ENCODE peak calls at places on chromosomes 3 and 15, in nine cellular contexts. X is cardiac muscle cell, Q is SK-N-SH, E is spleen, Y is transverse colon, H is WERI-Rb-1, V is K562, R is BJ, K is endodermal cell. I is an unnamed sample. For H3K27me3, the result is how much of the 10 kb centered on the place peaks cover.

GRCh38 chr3:72078661-72079368 is 293.9 kb upstream of the PROK2 start:
- DNase-seq in V (no peak), Q (no peak), Y (no peak), K (no peak), E (no peak), H (no peak), R (no peak), X (no peak), I (no peak)

GRCh38 chr3:51391566-51392300 is 648 bp downstream of the RBM15B start:
- DNase-seq in Q (peak), E (peak), K (peak), Y (peak), V (peak), X (peak), R (no peak), H (no peak), I (peak)

GRCh38 chr3:68089572-68089991 is 435.2 kb upstream of the SUCLG2 start:
- DNase-seq in Y (no peak), K (no peak), E (no peak), Q (no peak), R (peak), H (no peak), V (no peak), X (no peak), I (no peak)

GRCh38 chr3:171446801-171447578 is 13.2 kb downstream of the TNIK start:
- DNase-seq in H (no peak), K (no peak), Q (no peak), R (peak), Y (no peak), X (peak), E (no peak), V (peak), I (no peak)

GRCh38 chr15:94535298-94536048 is 304.1 kb downstream of the MCTP2 start:
- DNase-seq in X (no peak), V (no peak), K (peak), R (no peak), H (no peak), E (no peak), Q (no peak), Y (no peak), I (no peak)

GRCh38 chr15:73364070-73364469 is 4.7 kb downstream of the HCN4 start:
- DNase-seq in Y (no peak), V (no peak), Q (no peak), H (no peak), K (no peak), X (no peak), R (no peak), E (no peak), I (no peak)

GRCh38 chr3:136787226-136787793 is 31.6 kb upstream of the SLC35G2 start:
- DNase-seq in V (peak), K (no peak), H (peak), R (no peak), Y (peak), E (no peak), X (peak), Q (no peak), I (no peak)

GRCh38 chr15:56931674-56932507 is 13.4 kb downstream of the TCF12 start:
- DNase-seq in H (no peak), X (peak), V (no peak), Q (no peak), Y (no peak), E (no peak), K (no peak), R (no peak), I (no peak)

GRCh38 chr15:75928680-75929608 is 25.3 kb downstream of the FBXO22 start:
- DNase-seq in K (peak), E (no peak), Y (peak), R (no peak), V (peak), H (peak), Q (peak), X (peak), I (no peak)

GRCh38 chr3:187909871-187910270 is 164.6 kb upstream of the BCL6 start:
- DNase-seq in V (no peak), Y (no peak), X (no peak), K (no peak), E (no peak), Q (no peak), H (no peak), R (no peak), I (no peak)

GRCh38 chr3:172516318-172517214 is 6.7 kb downstream of the TNFSF10 start:
- DNase-seq in K (no peak), Q (no peak), X (peak), E (no peak), R (peak), V (no peak), Y (peak), H (no peak), I (no peak)

GRCh38 chr3:178475062-178475461 is 61.2 kb upstream of the KCNMB2 start:
- DNase-seq in K (no peak), Y (no peak), V (no peak), H (no peak), E (no peak), X (no peak), Q (no peak), R (no peak), I (no peak)

GRCh38 chr3:197225579-197225978 is 72.8 kb downstream of the DLG1 start:
- DNase-seq in Y (no peak), X (no peak), E (no peak), H (no peak), Q (no peak), V (no peak), K (no peak), R (no peak), I (no peak)

GRCh38 chr3:21839181-21839580 is 88.2 kb upstream of the ZNF385D start:
- DNase-seq in V (no peak), H (no peak), K (no peak), Y (no peak), X (no peak), Q (no peak), R (no peak), E (no peak), I (no peak)

GRCh38 chr3:126340943-126341754 is 16.1 kb downstream of the KLF15 start:
- DNase-seq in Y (peak), H (no peak), Q (no peak), R (no peak), K (peak), V (no peak), E (peak), X (no peak), I (peak)

GRCh38 chr3:10757821-10758130 is 58.3 kb upstream of the SLC6A11 start:
- DNase-seq in H (no peak), V (no peak), E (no peak), X (no peak), Y (no peak), R (no peak), Q (no peak), K (no peak), I (no peak)
- H3K4me3 ChIP-seq in H (no peak), V (no peak), E (no peak), X (no peak), Y (no peak), R (no peak), Q (no peak), K (no peak), I (no peak)

DNA sequence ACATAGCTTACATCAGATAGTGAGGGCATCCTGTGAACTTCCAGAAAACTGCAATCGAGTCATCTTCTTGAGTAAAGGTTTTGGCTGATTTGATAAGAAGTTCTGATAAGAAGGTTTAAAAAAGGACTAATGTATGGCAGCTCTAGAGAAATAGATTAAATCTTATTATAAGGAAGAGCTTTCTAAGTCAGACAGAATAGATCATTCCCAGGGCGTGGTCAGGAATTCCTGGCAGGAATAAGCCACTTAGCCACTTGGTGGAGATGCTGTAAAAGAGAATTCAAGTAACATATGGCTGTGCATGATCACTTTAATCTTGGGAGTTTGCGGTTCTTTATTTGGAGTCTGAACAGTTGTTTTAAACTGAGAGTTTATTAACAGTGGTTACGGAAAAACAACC is 17.4 kb downstream of the PGBD4 start:
- DNase-seq in Y (no peak), K (no peak), Q (no peak), V (no peak), R (no peak), H (peak), E (no peak), X (peak), I (no peak)
- TF ChIP-seq CTCF in Y (no peak), K (no peak), Q (peak), V (no peak), R (peak), H (no peak), E (no peak), X (no peak), I (no peak)

DNA sequence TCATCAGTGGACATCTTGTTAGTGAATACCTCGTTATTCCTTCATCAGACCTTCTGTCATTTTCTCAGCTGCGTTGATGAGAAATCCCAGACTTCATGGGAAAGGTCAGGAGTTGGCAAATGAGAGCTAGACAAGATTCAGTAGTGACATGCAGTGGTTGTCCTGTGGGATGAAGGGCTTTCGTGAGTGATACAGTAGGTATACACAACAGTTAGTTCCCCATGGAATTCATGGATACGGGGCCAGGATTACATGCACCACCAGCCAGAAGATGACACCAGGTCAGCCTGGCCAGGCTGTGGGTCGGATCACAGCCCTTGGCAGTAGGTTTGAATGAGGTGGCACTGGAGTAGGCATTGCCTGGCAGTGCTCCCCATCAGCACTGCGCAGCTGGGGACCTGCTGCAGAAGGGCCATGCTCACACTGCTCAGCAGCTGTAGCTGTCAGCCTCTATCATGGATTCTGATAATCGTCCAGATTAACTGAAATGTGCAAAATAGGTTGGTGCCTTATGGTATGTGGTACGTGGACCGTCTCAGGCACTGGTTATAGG is 150.1 kb downstream of the SLCO3A1 start:
- DNase-seq in R (no peak), E (no peak), X (no peak), V (no peak), Y (no peak), H (no peak), K (no peak), Q (no peak), I (no peak)
- H3K27me3 ChIP-seq in R (under half), E (under half), X (under half), V (under half), Y (under half), H (half or more), K (under half), Q (under half), I (under half)

DNA sequence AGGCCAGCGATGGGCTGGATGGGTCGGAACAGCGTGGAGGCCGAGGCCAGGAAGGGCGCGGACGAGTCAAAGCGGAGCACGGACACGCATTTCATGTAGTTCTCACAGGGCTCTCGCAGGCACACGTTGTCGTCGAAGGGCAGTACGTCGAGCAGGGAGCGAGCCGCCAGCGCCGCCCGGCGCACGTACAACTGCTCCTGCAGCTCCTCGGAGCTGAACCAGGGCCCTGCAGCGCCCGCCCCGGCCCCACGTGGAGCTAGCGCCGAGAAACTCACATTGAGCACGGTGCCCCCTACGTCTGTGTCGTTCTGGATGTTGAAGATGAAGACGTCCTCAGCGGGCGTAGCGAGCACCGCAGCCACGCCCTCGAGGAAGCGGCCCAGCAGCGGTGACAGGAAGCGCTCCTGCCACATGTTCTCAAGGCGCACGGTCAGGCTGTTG is 5.8 kb downstream of the CELSR3 start:
- DNase-seq in K (no peak), H (no peak), E (no peak), Q (no peak), R (no peak), X (no peak), V (no peak), Y (no peak), I (no peak)
- H3K4me3 ChIP-seq in K (no peak), H (no peak), E (peak), Q (no peak), R (peak), X (no peak), V (no peak), Y (peak), I (peak)

DNA sequence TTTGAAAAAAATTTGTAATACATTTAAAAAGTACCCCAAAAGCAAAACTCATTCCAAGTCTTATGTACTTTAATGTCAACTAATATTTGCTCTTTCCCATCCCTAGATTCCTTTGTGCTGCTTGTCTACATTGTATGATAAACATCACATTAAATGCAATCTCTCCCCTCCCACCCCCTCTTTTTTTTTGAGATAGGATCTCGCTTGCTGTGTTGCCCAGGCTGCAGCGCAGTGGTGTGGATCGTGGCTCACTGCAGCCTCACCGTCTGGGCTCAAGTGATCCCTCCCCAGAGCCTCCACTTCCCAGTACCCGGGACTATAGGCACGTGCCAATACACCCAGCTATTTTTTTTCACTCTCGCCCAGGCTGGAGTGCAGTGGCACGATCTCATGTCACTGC is 12.6 kb downstream of the MAP2K1 start:
- DNase-seq in H (no peak), X (no peak), Q (peak), K (peak), E (no peak), R (no peak), Y (no peak), V (no peak), I (no peak)
- TF ChIP-seq CTCF in H (no peak), X (no peak), Q (no peak), K (no peak), E (no peak), R (no peak), Y (no peak), V (no peak), I (no peak)

GRCh38 chr3:13332158-13332557 is 88.0 kb downstream of the NUP210 start:
- DNase-seq in X (no peak), E (no peak), K (no peak), Y (peak), V (no peak), H (no peak), Q (no peak), R (no peak), I (no peak)
- H3K27me3 ChIP-seq in X (under half), E (under half), K (under half), Y (under half), V (under half), H (under half), Q (under half), R (under half), I (under half)

GRCh38 chr3:152277198-152277597 is 8.5 kb downstream of the MBNL1 start:
- DNase-seq in R (no peak), Y (no peak), E (no peak), X (no peak), V (no peak), H (no peak), Q (no peak), K (no peak), I (no peak)

GRCh38 chr3:152278674-152279427 is 10.1 kb downstream of the MBNL1 start:
- DNase-seq in Q (no peak), V (no peak), Y (no peak), R (no peak), H (no peak), E (no peak), K (no peak), X (no peak), I (no peak)

GRCh38 chr3:152281032-152281713 is 12.4 kb downstream of the MBNL1 start:
- DNase-seq in V (no peak), H (no peak), K (no peak), Y (no peak), Q (no peak), X (peak), E (no peak), R (no peak), I (no peak)

GRCh38 chr3:152280539-152280938 is 11.8 kb downstream of the MBNL1 start:
- DNase-seq in H (no peak), Y (no peak), K (no peak), V (no peak), R (no peak), Q (no peak), X (no peak), E (no peak), I (no peak)

DNA sequence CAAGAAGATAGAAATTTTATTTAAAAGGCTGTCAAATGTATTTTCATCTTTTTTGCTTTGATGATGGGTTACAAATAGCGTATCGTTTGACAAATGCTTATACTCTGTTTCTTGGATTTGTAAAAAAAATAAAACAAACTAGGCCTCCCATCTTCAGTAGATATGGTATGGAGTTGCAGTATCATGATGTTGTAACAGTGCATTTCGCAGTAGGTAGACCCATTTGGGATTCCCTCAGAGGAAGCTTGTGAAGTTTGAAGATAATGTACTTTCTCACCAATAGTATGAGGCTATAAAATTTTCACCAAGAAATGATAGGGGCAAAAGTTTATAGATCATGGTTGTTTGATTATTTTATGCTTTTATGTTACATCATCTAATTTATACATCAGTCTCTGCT is 10.7 kb downstream of the MBNL1 start:
- DNase-seq in K (no peak), R (no peak), Y (no peak), E (no peak), V (no peak), H (no peak), X (no peak), Q (no peak), I (no peak)
- H3K4me3 ChIP-seq in K (no peak), R (no peak), Y (no peak), E (no peak), V (no peak), H (no peak), X (no peak), Q (no peak), I (no peak)

GRCh38 chr3:97057365-97057764 is 243.0 kb downstream of the EPHA6 start:
- DNase-seq in Y (no peak), X (no peak), H (no peak), Q (no peak), K (no peak), V (no peak), R (no peak), E (no peak), I (no peak)
- TF ChIP-seq CTCF in Y (no peak), X (no peak), H (no peak), Q (no peak), K (no peak), V (no peak), R (no peak), E (no peak), I (no peak)

GRCh38 chr15:28104326-28104725 is 5.2 kb upstream of the OCA2 start:
- DNase-seq in K (peak), H (no peak), E (peak), R (no peak), V (no peak), Q (no peak), X (no peak), Y (no peak), I (no peak)
- H3K27me3 ChIP-seq in K (half or more), H (under half), E (under half), R (under half), V (under half), Q (under half), X (half or more), Y (under half), I (under half)

GRCh38 chr3:169813757-169814517 is 1.2 kb upstream of the LRRC34 start:
- DNase-seq in K (peak), H (peak), Y (peak), E (peak), Q (no peak), R (no peak), V (no peak), X (peak), I (peak)
- H3K4me3 ChIP-seq in K (no peak), H (no peak), Y (peak), E (peak), Q (no peak), R (no peak), V (no peak), X (no peak), I (peak)